ENCODE peak calls at places on chromosomes 7 and 10, in six cellular contexts. H, Y, L, C, E and G are unnamed samples.

GRCh38 chr7:88239852-88240251 is 20.0 kb upstream of the SRI start:
- ATAC-seq in H (no peak), Y (no peak), L (no peak), C (no peak), E (no peak), G (no peak)

GRCh38 chr10:14618669-14619068 is 156.0 kb downstream of the FAM107B start:
- ATAC-seq in H (no peak), Y (peak; percentile 26), L (no peak), C (no peak), E (no peak), G (no peak)

GRCh38 chr10:33151344-33151864 is 183.1 kb downstream of the NRP1 start:
- ATAC-seq in H (no peak), Y (no peak), L (no peak), C (peak; percentile 27), E (no peak), G (no peak)

GRCh38 chr7:84633-85020 is 107.7 kb upstream of the FAM20C start:
- ATAC-seq in H (no peak), Y (no peak), L (no peak), C (no peak), E (no peak), G (no peak)

GRCh38 chr7:133081119-133081604 is 728 bp downstream of the CHCHD3 start:
- ATAC-seq in H (peak; percentile 11), Y (no peak), L (no peak), C (peak; percentile 32), E (peak; percentile 70), G (no peak)

GRCh38 chr7:23358152-23358674 is 59.1 kb downstream of the MALSU1 start:
- ATAC-seq in H (no peak), Y (no peak), L (peak; percentile 10), C (peak; percentile 87), E (peak; percentile 66), G (no peak)

GRCh38 chr10:79229081-79229541 is 118.2 kb upstream of the PPIF start:
- ATAC-seq in H (no peak), Y (no peak), L (no peak), C (no peak), E (no peak), G (no peak)

GRCh38 chr7:144384071-144384470 is 19.4 kb downstream of the NOBOX start:
- ATAC-seq in H (peak; percentile 92), Y (no peak), L (peak; percentile 86), C (peak; percentile 88), E (peak; percentile 38), G (no peak)

GRCh38 chr10:102735065-102735562 is 8.6 kb upstream of the WBP1L start:
- ATAC-seq in H (no peak), Y (no peak), L (no peak), C (no peak), E (peak; percentile 86), G (peak; percentile 82)

GRCh38 chr10:11328264-11329054 is 283.0 kb downstream of the USP6NL start:
- ATAC-seq in H (no peak), Y (peak; percentile 22), L (no peak), C (no peak), E (peak; percentile 28), G (peak; percentile 8)

GRCh38 chr10:126663880-126664279 is 6.6 kb downstream of the C10orf90 start:
- ATAC-seq in H (no peak), Y (no peak), L (no peak), C (no peak), E (no peak), G (no peak)

GRCh38 chr7:154736389-154736788 is 266.5 kb downstream of the PAXIP1 start:
- ATAC-seq in H (no peak), Y (no peak), L (no peak), C (no peak), E (no peak), G (no peak)

GRCh38 chr10:122465401-122465800 is 4.0 kb downstream of the HTRA1 start:
- ATAC-seq in H (no peak), Y (no peak), L (no peak), C (no peak), E (no peak), G (no peak)

GRCh38 chr10:98404571-98405396 is 10.2 kb downstream of the PYROXD2 start:
- ATAC-seq in H (peak; percentile 76), Y (no peak), L (no peak), C (no peak), E (peak; percentile 65), G (peak; percentile 2)

GRCh38 chr7:518630-519428 is 817 bp downstream of the PDGFA start:
- ATAC-seq in H (peak; percentile 32), Y (peak; percentile 68), L (peak; percentile 59), C (peak; percentile 24), E (peak; percentile 43), G (peak; percentile 61)

GRCh38 chr10:7186387-7187032 is 224.3 kb downstream of the SFMBT2 start:
- ATAC-seq in H (no peak), Y (no peak), L (no peak), C (no peak), E (peak; percentile 92), G (no peak)

GRCh38 chr7:120941856-120942255 is 8.7 kb upstream of the ING3 start:
- ATAC-seq in H (no peak), Y (no peak), L (no peak), C (no peak), E (peak; percentile 13), G (peak; percentile 55)

GRCh38 chr7:157875230-157876179 is 538.7 kb downstream of the DNAJB6 start:
- ATAC-seq in H (no peak), Y (no peak), L (peak; percentile 78), C (peak; percentile 89), E (peak; percentile 93), G (no peak)

GRCh38 chr10:87038786-87039185 is 18.7 kb downstream of the FAM25A start:
- ATAC-seq in H (no peak), Y (peak; percentile 43), L (peak; percentile 19), C (peak; percentile 54), E (peak; percentile 48), G (no peak)

GRCh38 chr10:53930648-53931047 is 870.4 kb downstream of the PCDH15 start:
- ATAC-seq in H (no peak), Y (no peak), L (no peak), C (no peak), E (no peak), G (no peak)

GRCh38 chr7:45044333-45044732 is 44.3 kb downstream of the CCM2 start:
- ATAC-seq in H (no peak), Y (no peak), L (no peak), C (no peak), E (no peak), G (no peak)

GRCh38 chr10:127774771-127775559 is 38.0 kb downstream of the FOXI2 start:
- ATAC-seq in H (no peak), Y (no peak), L (no peak), C (peak; percentile 55), E (no peak), G (no peak)
- TF ChIP-seq CTCF in H (no peak), Y (no peak), L (no peak), C (no peak), E (no peak), G (no peak)

GRCh38 chr10:49080071-49080470 is 35.3 kb downstream of the VSTM4 start:
- ATAC-seq in H (no peak), Y (peak; percentile 85), L (no peak), C (no peak), E (peak; percentile 72), G (peak; percentile 60)
- TF ChIP-seq EP300 in H (no peak), Y (no peak), L (no peak), C (no peak), E (peak; percentile 21), G (no peak)

GRCh38 chr10:2019281-2019680 is 282.0 kb upstream of the ADARB2 start:
- ATAC-seq in H (no peak), Y (no peak), L (no peak), C (no peak), E (no peak), G (no peak)

GRCh38 chr10:2019803-2020202 is 282.5 kb upstream of the ADARB2 start:
- ATAC-seq in H (no peak), Y (no peak), L (no peak), C (no peak), E (no peak), G (no peak)

GRCh38 chr10:2020841-2021240 is 283.5 kb upstream of the ADARB2 start:
- ATAC-seq in H (no peak), Y (no peak), L (no peak), C (no peak), E (no peak), G (no peak)

DNA sequence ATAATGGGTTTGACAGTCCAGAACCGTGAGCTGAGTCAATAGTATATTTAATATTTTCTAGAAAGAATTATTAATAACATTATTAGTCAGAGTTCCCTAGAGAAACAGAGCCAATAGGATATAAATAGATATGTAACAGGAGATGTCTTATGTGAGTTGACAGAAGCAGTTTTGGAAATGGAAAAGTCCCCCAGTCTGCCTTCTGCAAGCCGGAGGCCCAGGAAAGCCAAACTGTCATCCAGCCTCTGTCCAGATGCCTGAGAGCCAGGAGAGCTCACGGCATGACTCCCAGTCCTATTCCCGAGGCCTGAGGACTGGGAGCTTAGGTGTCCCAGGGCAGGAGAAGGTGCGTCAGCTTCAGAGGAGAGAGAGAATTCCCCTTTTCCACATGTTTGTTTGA is 286.4 kb upstream of the ADARB2 start:
- ATAC-seq in H (no peak), Y (no peak), L (no peak), C (no peak), E (no peak), G (no peak)
- H3K27ac ChIP-seq in H (no peak overlapping the region), Y (no peak overlapping the region), L (no peak overlapping the region), C (no peak overlapping the region), E (no peak overlapping the region), G (no peak overlapping the region)

GRCh38 chr10:89697946-89698345 is 3.4 kb upstream of the KIF20B start:
- ATAC-seq in H (no peak), Y (no peak), L (no peak), C (no peak), E (no peak), G (no peak)

GRCh38 chr10:89700914-89701237 is 514 bp upstream of the KIF20B start:
- ATAC-seq in H (no peak), Y (no peak), L (peak; percentile 87), C (no peak), E (no peak), G (peak; percentile 67)

GRCh38 chr10:89699581-89700064 is 1.8 kb upstream of the KIF20B start:
- ATAC-seq in H (no peak), Y (no peak), L (no peak), C (peak; percentile 77), E (no peak), G (no peak)

GRCh38 chr10:89702121-89702480 is 711 bp downstream of the KIF20B start:
- ATAC-seq in H (peak; percentile 23), Y (no peak), L (peak; percentile 27), C (peak; percentile 17), E (peak; percentile 45), G (no peak)

DNA sequence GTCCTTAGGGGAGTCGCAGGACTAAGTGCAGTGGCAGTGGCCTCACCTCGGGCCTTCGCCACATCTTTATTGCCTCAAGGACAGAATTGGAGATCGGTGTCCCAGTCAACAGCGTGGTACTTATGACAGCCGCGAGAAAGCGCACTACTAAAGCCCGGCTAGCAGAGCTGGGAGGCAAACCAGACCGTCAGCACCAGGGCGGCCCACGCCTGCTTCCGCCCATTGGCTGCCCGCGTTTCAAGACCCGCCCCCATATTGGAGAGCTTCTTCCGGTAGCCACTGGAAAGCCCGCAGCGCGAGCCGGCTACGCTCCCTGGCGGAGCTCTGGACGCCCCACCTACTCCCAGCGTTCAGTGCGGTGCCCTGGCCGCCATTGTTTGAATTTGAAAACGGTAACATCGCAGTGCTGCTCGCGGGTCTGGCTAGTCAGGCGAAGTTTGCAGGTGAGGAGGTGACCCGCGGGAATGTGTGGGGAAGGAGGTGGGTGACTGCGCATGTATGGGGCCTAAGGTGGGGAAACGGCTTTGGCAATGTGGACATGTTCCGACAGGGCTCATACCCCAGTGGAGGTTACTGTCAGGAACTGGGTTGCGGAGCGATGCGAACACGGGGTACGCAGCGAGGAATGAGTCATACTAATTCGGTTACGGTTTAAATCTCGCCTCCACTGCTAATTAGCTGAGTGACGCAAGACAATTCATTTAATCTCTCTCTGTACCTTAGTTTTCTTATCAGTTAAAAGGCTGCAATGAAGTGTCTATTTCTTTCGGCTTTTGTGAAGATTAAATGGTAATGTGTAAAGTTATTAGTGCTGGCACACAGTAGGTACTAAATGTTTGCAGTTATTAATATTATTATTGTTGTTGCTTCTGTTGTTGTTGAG is at the start of gene KIF20B:
- ATAC-seq in H (peak; percentile 95), Y (peak; percentile 100), L (peak; percentile 99), C (peak; percentile 96), E (peak; percentile 90), G (peak; percentile 100)
- TF ChIP-seq CTCF in H (peak; percentile 64), Y (peak; percentile 19), L (no peak), C (peak; percentile 81), E (no peak), G (peak; percentile 27)